ENCODE peak calls at places on chromosomes 11 and 22, in eight cellular contexts. Z is fibroblast of pulmonary artery; S is right lobe of liver; A is cardiac fibroblast; E is left cardiac atrium; B is activated T-helper 9 cell treated with anti-CD3 and anti-CD28 coated beads, Interleukin-2, amount 50 U/mL, for 16 hours; V is stimulated activated CD4-positive, alpha-beta T cell treated with anti-CD3 and anti-CD28 coated beads, Interleukin-2, amount 100 ng/mL, for 48 hours; U is cardiac muscle cell. L is an unnamed sample.
A peak's percentile ranks its signal among the peaks of the same experiment; 100 is the strongest.

GRCh38 chr22:29385748-29386147 is 2.6 kb downstream of the AP1B1 start:
- DNase-seq in Z (no peak), S (no peak), A (no peak), E (no peak), B (no peak), V (no peak), U (no peak), L (no peak)

GRCh38 chr22:31604746-31605705 is 57.0 kb downstream of the PISD start:
- DNase-seq in Z (no peak), S (no peak), A (no peak), E (no peak), B (no peak), V (no peak), U (no peak), L (no peak)

GRCh38 chr22:29524440-29525191 is 28.9 kb downstream of the THOC5 start:
- DNase-seq in Z (peak; percentile 35), S (peak; percentile 38), A (peak; percentile 32), E (peak; percentile 29), B (no peak), V (no peak), U (peak; percentile 38), L (no peak)

GRCh38 chr11:10012068-10012467 is 282.0 kb downstream of the SBF2 start:
- DNase-seq in Z (no peak), S (no peak), A (no peak), E (no peak), B (no peak), V (no peak), U (no peak), L (no peak)

GRCh38 chr11:115716577-115717214 is 212.5 kb upstream of the CADM1 start:
- DNase-seq in Z (no peak), S (no peak), A (no peak), E (peak; percentile 48), B (no peak), V (no peak), U (peak; percentile 43), L (no peak)

GRCh38 chr11:125372088-125372487 is 124.0 kb downstream of the FEZ1 start:
- DNase-seq in Z (no peak), S (no peak), A (no peak), E (no peak), B (no peak), V (no peak), U (no peak), L (no peak)

GRCh38 chr22:44298331-44299087 is 14.2 kb downstream of the SHISAL1 start:
- DNase-seq in Z (no peak), S (no peak), A (no peak), E (no peak), B (no peak), V (no peak), U (no peak), L (no peak)

GRCh38 chr11:11982975-11983374 is 25.5 kb downstream of the DKK3 start:
- DNase-seq in Z (no peak), S (no peak), A (no peak), E (no peak), B (no peak), V (no peak), U (no peak), L (no peak)

GRCh38 chr11:111000400-111001090 is 245.0 kb upstream of the POU2AF2 start:
- DNase-seq in Z (peak; percentile 40), S (no peak), A (peak; percentile 72), E (no peak), B (no peak), V (no peak), U (peak; percentile 73), L (no peak)

GRCh38 chr11:59183768-59184167 is 11.8 kb downstream of the DTX4 start:
- DNase-seq in Z (peak; percentile 88), S (no peak), A (peak; percentile 89), E (no peak), B (no peak), V (no peak), U (peak; percentile 89), L (no peak)

GRCh38 chr11:117716652-117717440 is 80.2 kb downstream of the DSCAML1 start:
- DNase-seq in Z (no peak), S (no peak), A (no peak), E (no peak), B (no peak), V (no peak), U (no peak), L (no peak)

GRCh38 chr22:27438271-27438980 is 363.1 kb downstream of the MN1 start:
- DNase-seq in Z (no peak), S (no peak), A (peak; percentile 53), E (peak; percentile 40), B (no peak), V (no peak), U (peak; percentile 63), L (no peak)

GRCh38 chr22:23837911-23838685 is 708 bp downstream of the DERL3 start:
- DNase-seq in Z (no peak), S (no peak), A (no peak), E (no peak), B (no peak), V (no peak), U (no peak), L (no peak)

GRCh38 chr11:121127809-121128208 is 26.8 kb downstream of the TECTA start:
- DNase-seq in Z (no peak), S (no peak), A (no peak), E (no peak), B (no peak), V (no peak), U (no peak), L (no peak)

GRCh38 chr11:87778341-87778740 is 396.9 kb downstream of the RAB38 start:
- DNase-seq in Z (no peak), S (no peak), A (no peak), E (no peak), B (no peak), V (no peak), U (no peak), L (no peak)

GRCh38 chr11:67301951-67302516 is 1.3 kb upstream of the SSH3 start:
- DNase-seq in Z (no peak), S (peak; percentile 74), A (peak; percentile 43), E (no peak), B (no peak), V (no peak), U (peak; percentile 57), L (peak; percentile 77)

GRCh38 chr11:102309621-102310541 is 7.4 kb upstream of the BIRC3 start:
- DNase-seq in Z (no peak), S (no peak), A (no peak), E (no peak), B (no peak), V (no peak), U (no peak), L (no peak)

GRCh38 chr22:19554834-19555404 is 30.7 kb upstream of the CLDN5 start:
- DNase-seq in Z (peak; percentile 25), S (no peak), A (peak; percentile 33), E (no peak), B (no peak), V (no peak), U (peak; percentile 25), L (no peak)

GRCh38 chr11:79121351-79121750 is 319.5 kb downstream of the TENM4 start:
- DNase-seq in Z (no peak), S (no peak), A (no peak), E (no peak), B (no peak), V (no peak), U (no peak), L (no peak)

GRCh38 chr11:66688561-66689534 is 11.2 kb upstream of the RBM4B start:
- DNase-seq in Z (no peak), S (no peak), A (no peak), E (no peak), B (no peak), V (no peak), U (no peak), L (no peak)

GRCh38 chr22:43260346-43260745 is 73.4 kb upstream of the TTLL12 start:
- DNase-seq in Z (no peak), S (no peak), A (no peak), E (no peak), B (no peak), V (no peak), U (no peak), L (no peak)

GRCh38 chr11:107732327-107733051 is 20.6 kb upstream of the SLN start:
- DNase-seq in Z (no peak), S (no peak), A (no peak), E (no peak), B (no peak), V (no peak), U (no peak), L (no peak)

GRCh38 chr11:134760307-134760706 is 348.3 kb upstream of the B3GAT1 start:
- DNase-seq in Z (no peak), S (no peak), A (no peak), E (no peak), B (no peak), V (no peak), U (no peak), L (no peak)

GRCh38 chr11:10809373-10810199 is 860 bp upstream of the EIF4G2 start:
- DNase-seq in Z (peak; percentile 79), S (peak; percentile 49), A (peak; percentile 75), E (no peak), B (peak; percentile 27), V (peak; percentile 33), U (peak; percentile 85), L (peak; percentile 65)

GRCh38 chr11:107176148-107177105 is 158.2 kb upstream of the GUCY1A2 start:
- DNase-seq in Z (no peak), S (no peak), A (no peak), E (no peak), B (no peak), V (no peak), U (no peak), L (no peak)

GRCh38 chr11:61797263-61797944 is 4.7 kb downstream of the FEN1 start:
- DNase-seq in Z (peak; percentile 93), S (peak; percentile 63), A (peak; percentile 92), E (peak; percentile 82), B (peak; percentile 47), V (peak; percentile 50), U (peak; percentile 92), L (peak; percentile 85)

GRCh38 chr11:78365381-78365792 is 52.2 kb downstream of the GAB2 start:
- DNase-seq in Z (peak; percentile 68), S (no peak), A (peak; percentile 67), E (no peak), B (no peak), V (no peak), U (peak; percentile 53), L (no peak)

GRCh38 chr22:29156507-29156906 is 49.2 kb upstream of the EMID1 start:
- DNase-seq in Z (peak; percentile 6), S (no peak), A (peak; percentile 18), E (no peak), B (no peak), V (no peak), U (peak; percentile 30), L (no peak)

GRCh38 chr22:46072030-46072881 is 78.1 kb upstream of the PPARA start:
- DNase-seq in Z (peak; percentile 54), S (peak; percentile 88), A (peak; percentile 67), E (peak; percentile 81), B (no peak), V (peak; percentile 55), U (peak; percentile 70), L (no peak)

GRCh38 chr22:30439836-30440235 is 14.3 kb downstream of the MTFP1 start:
- DNase-seq in Z (no peak), S (no peak), A (no peak), E (no peak), B (no peak), V (no peak), U (no peak), L (no peak)

GRCh38 chr11:66408488-66409214 is 12.2 kb upstream of the NPAS4 start:
- DNase-seq in Z (peak; percentile 93), S (peak; percentile 83), A (peak; percentile 95), E (peak; percentile 91), B (peak; percentile 88), V (peak; percentile 100), U (peak; percentile 96), L (peak; percentile 89)

GRCh38 chr22:36544107-36544620 is 15.2 kb upstream of the EIF3D start:
- DNase-seq in Z (peak; percentile 58), S (no peak), A (peak; percentile 30), E (no peak), B (no peak), V (no peak), U (peak; percentile 51), L (no peak)

GRCh38 chr11:3014314-3014938 is 22.3 kb upstream of the NAP1L4 start:
- DNase-seq in Z (no peak), S (peak; percentile 13), A (no peak), E (no peak), B (no peak), V (no peak), U (no peak), L (no peak)

GRCh38 chr22:26471522-26471921 is 12.1 kb downstream of the HPS4 start:
- DNase-seq in Z (peak; percentile 53), S (no peak), A (peak; percentile 21), E (no peak), B (no peak), V (no peak), U (no peak), L (no peak)

L was measured in right atrium auricular region.